ENCODE peak calls at places on chromosomes 6 and 20, in ten cellular contexts. One of them, this sample, is unnamed.

GRCh38 chr6:135227758-135228157 is 46.6 kb downstream of the MYB start:
- DNase-seq in astrocyte of the cerebellum: peak
- DNase-seq in AG10803: no peak
- DNase-seq in osteoblast: no peak
- DNase-seq in GM12878: no peak
- DNase-seq in tibial nerve: no peak
- DNase-seq in brain microvascular endothelial cell: no peak
- DNase-seq in lower leg skin: no peak
- DNase-seq in Panc1: no peak
- DNase-seq in cardiac muscle cell: no peak
- DNase-seq in this sample: no peak

GRCh38 chr20:37380864-37381579 is 35.1 kb downstream of the SRC start:
- DNase-seq in astrocyte of the cerebellum: no peak
- DNase-seq in AG10803: no peak
- DNase-seq in osteoblast: peak
- DNase-seq in GM12878: no peak
- DNase-seq in tibial nerve: no peak
- DNase-seq in brain microvascular endothelial cell: no peak
- DNase-seq in lower leg skin: no peak
- DNase-seq in Panc1: no peak
- DNase-seq in cardiac muscle cell: no peak
- DNase-seq in this sample: no peak

GRCh38 chr20:47784599-47785320 is 521 bp downstream of the SULF2 start:
- DNase-seq in astrocyte of the cerebellum: no peak
- DNase-seq in AG10803: peak
- DNase-seq in osteoblast: peak
- DNase-seq in GM12878: no peak
- DNase-seq in tibial nerve: peak
- DNase-seq in brain microvascular endothelial cell: no peak
- DNase-seq in lower leg skin: peak
- DNase-seq in Panc1: no peak
- DNase-seq in cardiac muscle cell: peak
- DNase-seq in this sample: no peak

GRCh38 chr20:64077876-64078551 is 1.3 kb downstream of the RGS19 start:
- DNase-seq in astrocyte of the cerebellum: no peak
- DNase-seq in AG10803: no peak
- DNase-seq in osteoblast: no peak
- DNase-seq in GM12878: no peak
- DNase-seq in tibial nerve: no peak
- DNase-seq in brain microvascular endothelial cell: no peak
- DNase-seq in lower leg skin: no peak
- DNase-seq in Panc1: no peak
- DNase-seq in cardiac muscle cell: no peak
- DNase-seq in this sample: peak

GRCh38 chr6:37103169-37104039 is 66.5 kb upstream of the PIM1 start:
- DNase-seq in astrocyte of the cerebellum: no peak
- DNase-seq in AG10803: peak
- DNase-seq in osteoblast: peak
- DNase-seq in GM12878: no peak
- DNase-seq in tibial nerve: peak
- DNase-seq in brain microvascular endothelial cell: no peak
- DNase-seq in lower leg skin: peak
- DNase-seq in Panc1: no peak
- DNase-seq in cardiac muscle cell: peak
- DNase-seq in this sample: peak

GRCh38 chr6:158852312-158853071 is 33.3 kb upstream of the EZR start:
- DNase-seq in astrocyte of the cerebellum: no peak
- DNase-seq in AG10803: no peak
- DNase-seq in osteoblast: peak
- DNase-seq in GM12878: no peak
- DNase-seq in tibial nerve: no peak
- DNase-seq in brain microvascular endothelial cell: no peak
- DNase-seq in lower leg skin: no peak
- DNase-seq in Panc1: no peak
- DNase-seq in cardiac muscle cell: no peak
- DNase-seq in this sample: no peak

GRCh38 chr6:38933426-38933825 is 115.2 kb upstream of the GLP1R start:
- DNase-seq in astrocyte of the cerebellum: no peak
- DNase-seq in AG10803: peak
- DNase-seq in osteoblast: no peak
- DNase-seq in GM12878: no peak
- DNase-seq in tibial nerve: no peak
- DNase-seq in brain microvascular endothelial cell: peak
- DNase-seq in lower leg skin: no peak
- DNase-seq in Panc1: no peak
- DNase-seq in cardiac muscle cell: no peak
- DNase-seq in this sample: no peak

GRCh38 chr20:57782631-57783041 is 72.8 kb upstream of the PMEPA1 start:
- DNase-seq in astrocyte of the cerebellum: no peak
- DNase-seq in AG10803: no peak
- DNase-seq in osteoblast: no peak
- DNase-seq in GM12878: no peak
- DNase-seq in tibial nerve: no peak
- DNase-seq in brain microvascular endothelial cell: no peak
- DNase-seq in lower leg skin: peak
- DNase-seq in Panc1: no peak
- DNase-seq in cardiac muscle cell: no peak
- DNase-seq in this sample: no peak

GRCh38 chr6:44784195-44784594 is 396.7 kb downstream of the CDC5L start:
- DNase-seq in astrocyte of the cerebellum: no peak
- DNase-seq in AG10803: no peak
- DNase-seq in osteoblast: no peak
- DNase-seq in GM12878: no peak
- DNase-seq in tibial nerve: no peak
- DNase-seq in brain microvascular endothelial cell: no peak
- DNase-seq in lower leg skin: no peak
- DNase-seq in Panc1: no peak
- DNase-seq in cardiac muscle cell: no peak
- DNase-seq in this sample: no peak

GRCh38 chr6:81977488-81977887 is 225.0 kb upstream of the TENT5A start:
- DNase-seq in astrocyte of the cerebellum: no peak
- DNase-seq in AG10803: peak
- DNase-seq in osteoblast: no peak
- DNase-seq in GM12878: no peak
- DNase-seq in tibial nerve: no peak
- DNase-seq in brain microvascular endothelial cell: peak
- DNase-seq in lower leg skin: no peak
- DNase-seq in Panc1: no peak
- DNase-seq in cardiac muscle cell: no peak
- DNase-seq in this sample: no peak

GRCh38 chr6:108501559-108501958 is 59.2 kb upstream of the FOXO3 start:
- DNase-seq in astrocyte of the cerebellum: peak
- DNase-seq in AG10803: peak
- DNase-seq in osteoblast: peak
- DNase-seq in GM12878: no peak
- DNase-seq in tibial nerve: no peak
- DNase-seq in brain microvascular endothelial cell: peak
- DNase-seq in lower leg skin: no peak
- DNase-seq in Panc1: no peak
- DNase-seq in cardiac muscle cell: no peak
- DNase-seq in this sample: no peak

GRCh38 chr6:108502826-108503225 is 57.9 kb upstream of the FOXO3 start:
- DNase-seq in astrocyte of the cerebellum: no peak
- DNase-seq in AG10803: no peak
- DNase-seq in osteoblast: no peak
- DNase-seq in GM12878: no peak
- DNase-seq in tibial nerve: no peak
- DNase-seq in brain microvascular endothelial cell: no peak
- DNase-seq in lower leg skin: no peak
- DNase-seq in Panc1: no peak
- DNase-seq in cardiac muscle cell: no peak
- DNase-seq in this sample: no peak

GRCh38 chr6:108494434-108494833 is 66.3 kb upstream of the FOXO3 start:
- DNase-seq in astrocyte of the cerebellum: no peak
- DNase-seq in AG10803: no peak
- DNase-seq in osteoblast: no peak
- DNase-seq in GM12878: no peak
- DNase-seq in tibial nerve: no peak
- DNase-seq in brain microvascular endothelial cell: no peak
- DNase-seq in lower leg skin: no peak
- DNase-seq in Panc1: no peak
- DNase-seq in cardiac muscle cell: no peak
- DNase-seq in this sample: no peak

GRCh38 chr6:108492131-108492766 is 68.5 kb upstream of the FOXO3 start:
- DNase-seq in astrocyte of the cerebellum: peak
- DNase-seq in AG10803: peak
- DNase-seq in osteoblast: peak
- DNase-seq in GM12878: no peak
- DNase-seq in tibial nerve: peak
- DNase-seq in brain microvascular endothelial cell: peak
- DNase-seq in lower leg skin: no peak
- DNase-seq in Panc1: peak
- DNase-seq in cardiac muscle cell: peak
- DNase-seq in this sample: no peak

GRCh38 chr6:108497883-108498282 is 62.8 kb upstream of the FOXO3 start:
- DNase-seq in astrocyte of the cerebellum: peak
- DNase-seq in AG10803: peak
- DNase-seq in osteoblast: peak
- DNase-seq in GM12878: no peak
- DNase-seq in tibial nerve: no peak
- DNase-seq in brain microvascular endothelial cell: peak
- DNase-seq in lower leg skin: no peak
- DNase-seq in Panc1: peak
- DNase-seq in cardiac muscle cell: peak
- DNase-seq in this sample: no peak
- TF ChIP-seq CTCF in astrocyte of the cerebellum: peak
- TF ChIP-seq CTCF in AG10803: peak
- TF ChIP-seq CTCF in osteoblast: peak
- TF ChIP-seq CTCF in GM12878: peak
- TF ChIP-seq CTCF in tibial nerve: no peak
- TF ChIP-seq CTCF in brain microvascular endothelial cell: peak
- TF ChIP-seq CTCF in lower leg skin: no peak
- TF ChIP-seq CTCF in Panc1: peak
- TF ChIP-seq CTCF in cardiac muscle cell: peak
- TF ChIP-seq CTCF in this sample: no peak

GRCh38 chr20:58839991-58840747 is 10.5 kb downstream of the GNAS-AS1 start:
- DNase-seq in astrocyte of the cerebellum: no peak
- DNase-seq in AG10803: no peak
- DNase-seq in osteoblast: peak
- DNase-seq in GM12878: no peak
- DNase-seq in tibial nerve: no peak
- DNase-seq in brain microvascular endothelial cell: no peak
- DNase-seq in lower leg skin: no peak
- DNase-seq in Panc1: no peak
- DNase-seq in cardiac muscle cell: no peak
- DNase-seq in this sample: no peak

GRCh38 chr20:58840816-58841538 is 9.7 kb downstream of the GNAS-AS1 start:
- DNase-seq in astrocyte of the cerebellum: no peak
- DNase-seq in AG10803: no peak
- DNase-seq in osteoblast: peak
- DNase-seq in GM12878: no peak
- DNase-seq in tibial nerve: no peak
- DNase-seq in brain microvascular endothelial cell: no peak
- DNase-seq in lower leg skin: no peak
- DNase-seq in Panc1: no peak
- DNase-seq in cardiac muscle cell: no peak
- DNase-seq in this sample: no peak

GRCh38 chr20:58838174-58838573 is 12.5 kb downstream of the GNAS-AS1 start:
- DNase-seq in astrocyte of the cerebellum: no peak
- DNase-seq in AG10803: no peak
- DNase-seq in osteoblast: no peak
- DNase-seq in GM12878: no peak
- DNase-seq in tibial nerve: no peak
- DNase-seq in brain microvascular endothelial cell: no peak
- DNase-seq in lower leg skin: no peak
- DNase-seq in Panc1: no peak
- DNase-seq in cardiac muscle cell: no peak
- DNase-seq in this sample: no peak

GRCh38 chr20:58837717-58838116 is 13.0 kb downstream of the GNAS-AS1 start:
- DNase-seq in astrocyte of the cerebellum: no peak
- DNase-seq in AG10803: no peak
- DNase-seq in osteoblast: no peak
- DNase-seq in GM12878: no peak
- DNase-seq in tibial nerve: no peak
- DNase-seq in brain microvascular endothelial cell: no peak
- DNase-seq in lower leg skin: no peak
- DNase-seq in Panc1: no peak
- DNase-seq in cardiac muscle cell: no peak
- DNase-seq in this sample: no peak

GRCh38 chr20:58839474-58839874 is 11.2 kb downstream of the GNAS-AS1 start:
- DNase-seq in astrocyte of the cerebellum: no peak
- DNase-seq in AG10803: no peak
- DNase-seq in osteoblast: peak
- DNase-seq in GM12878: no peak
- DNase-seq in tibial nerve: no peak
- DNase-seq in brain microvascular endothelial cell: no peak
- DNase-seq in lower leg skin: no peak
- DNase-seq in Panc1: no peak
- DNase-seq in cardiac muscle cell: peak
- DNase-seq in this sample: no peak
- TF ChIP-seq CTCF in astrocyte of the cerebellum: peak
- TF ChIP-seq CTCF in AG10803: peak
- TF ChIP-seq CTCF in osteoblast: peak
- TF ChIP-seq CTCF in GM12878: peak
- TF ChIP-seq CTCF in tibial nerve: peak
- TF ChIP-seq CTCF in brain microvascular endothelial cell: peak
- TF ChIP-seq CTCF in lower leg skin: no peak
- TF ChIP-seq CTCF in Panc1: peak
- TF ChIP-seq CTCF in cardiac muscle cell: peak
- TF ChIP-seq CTCF in this sample: no peak

DNA sequence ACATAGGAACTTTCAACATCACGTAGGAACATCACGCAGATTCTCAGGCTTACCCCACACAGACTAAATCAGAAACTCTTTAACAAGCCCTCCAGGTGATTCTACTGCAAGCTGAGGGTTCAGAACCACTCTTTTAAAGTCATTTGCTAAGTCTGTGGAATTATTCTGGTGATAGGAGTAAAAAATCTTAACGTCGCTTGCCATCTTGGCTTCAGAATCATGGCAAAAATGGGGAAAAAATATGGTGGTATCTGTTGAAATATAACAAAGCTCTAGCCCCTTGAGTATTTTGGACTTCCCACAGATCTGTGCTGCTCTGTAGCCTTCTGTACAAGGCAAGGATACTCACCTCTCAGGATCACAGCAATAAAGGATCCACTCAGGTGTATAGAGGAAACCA is 17.4 kb downstream of the FOXO3 start:
- DNase-seq in astrocyte of the cerebellum: no peak
- DNase-seq in AG10803: no peak
- DNase-seq in osteoblast: no peak
- DNase-seq in GM12878: no peak
- DNase-seq in tibial nerve: no peak
- DNase-seq in brain microvascular endothelial cell: no peak
- DNase-seq in lower leg skin: no peak
- DNase-seq in Panc1: no peak
- DNase-seq in cardiac muscle cell: no peak
- DNase-seq in this sample: no peak
- TF ChIP-seq CTCF in astrocyte of the cerebellum: no peak
- TF ChIP-seq CTCF in AG10803: no peak
- TF ChIP-seq CTCF in osteoblast: no peak
- TF ChIP-seq CTCF in GM12878: no peak
- TF ChIP-seq CTCF in tibial nerve: no peak
- TF ChIP-seq CTCF in brain microvascular endothelial cell: no peak
- TF ChIP-seq CTCF in lower leg skin: no peak
- TF ChIP-seq CTCF in Panc1: no peak
- TF ChIP-seq CTCF in cardiac muscle cell: no peak
- TF ChIP-seq CTCF in this sample: no peak

DNA sequence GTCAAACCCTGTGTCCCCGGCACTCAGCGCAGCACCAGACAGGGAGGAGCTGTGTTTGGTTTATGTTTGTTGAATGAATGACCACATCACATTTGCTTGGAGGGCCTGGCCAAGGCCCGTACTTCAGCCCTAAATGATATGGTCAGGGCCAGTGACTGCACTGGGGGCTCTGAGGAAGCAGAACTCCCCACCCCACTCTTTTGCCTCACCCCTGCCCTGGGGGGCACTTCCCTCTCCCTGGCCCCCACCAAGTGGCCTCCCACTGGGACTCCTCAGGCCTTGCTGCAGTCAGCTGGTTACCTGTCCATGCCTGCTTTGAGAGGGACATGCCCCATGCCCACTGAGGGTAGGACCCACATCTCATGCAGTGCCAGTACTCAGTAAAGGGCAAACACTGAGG is 2.9 kb downstream of the ADISSP start:
- DNase-seq in astrocyte of the cerebellum: no peak
- DNase-seq in AG10803: no peak
- DNase-seq in osteoblast: no peak
- DNase-seq in GM12878: no peak
- DNase-seq in tibial nerve: no peak
- DNase-seq in brain microvascular endothelial cell: no peak
- DNase-seq in lower leg skin: no peak
- DNase-seq in Panc1: no peak
- DNase-seq in cardiac muscle cell: no peak
- DNase-seq in this sample: no peak
- TF ChIP-seq CTCF in astrocyte of the cerebellum: no peak
- TF ChIP-seq CTCF in AG10803: no peak
- TF ChIP-seq CTCF in osteoblast: no peak
- TF ChIP-seq CTCF in GM12878: no peak
- TF ChIP-seq CTCF in tibial nerve: no peak
- TF ChIP-seq CTCF in brain microvascular endothelial cell: no peak
- TF ChIP-seq CTCF in lower leg skin: no peak
- TF ChIP-seq CTCF in Panc1: no peak
- TF ChIP-seq CTCF in cardiac muscle cell: no peak
- TF ChIP-seq CTCF in this sample: no peak

This sample was measured in activated B cell treated with CpG ODN at 0.5 μM for 24 hours.